ENCODE peak calls at places on chromosomes 13 and 19, in four cellular contexts. P is HCT116, W is K562, T is H1. E is an unnamed sample.

GRCh38 chr13:49367640-49368431 is 76.0 kb downstream of the CAB39L start:
- DNase-seq in P (no peak), W (no peak), T (no peak), E (no peak)

GRCh38 chr13:45446181-45446580 is 18.6 kb upstream of the COG3 start:
- DNase-seq in W (no peak), T (no peak), P (no peak), E (no peak)

GRCh38 chr19:16876904-16877361 is 11.9 kb upstream of the F2RL3 start:
- DNase-seq in P (no peak), W (no peak), T (no peak), E (no peak)

GRCh38 chr19:42455621-42456081 is 12.9 kb upstream of the CXCL17 start:
- DNase-seq in W (no peak), T (no peak), P (peak), E (no peak)

GRCh38 chr19:16624236-16624635 is 3.8 kb downstream of the MED26 start:
- DNase-seq in T (no peak), W (no peak), P (no peak), E (no peak)

GRCh38 chr13:44757671-44758070 is 181.5 kb upstream of the TSC22D1 start:
- DNase-seq in T (no peak), P (no peak), W (no peak), E (no peak)

GRCh38 chr13:44393391-44393790 is 19.8 kb downstream of the SERP2 start:
- DNase-seq in T (no peak), W (no peak), P (no peak), E (no peak)

GRCh38 chr19:16447015-16447384 is 24.8 kb downstream of the EPS15L1 start:
- DNase-seq in T (no peak), P (no peak), W (peak), E (peak)

GRCh38 chr19:11479470-11480080 is 1.3 kb downstream of the ELAVL3 start:
- DNase-seq in T (peak), W (peak), P (no peak), E (no peak)

GRCh38 chr19:55683449-55684261 is 8.6 kb downstream of the EPN1 start:
- DNase-seq in T (no peak), P (no peak), W (no peak), E (no peak)

GRCh38 chr19:2719232-2719735 is 1.9 kb downstream of the DIRAS1 start:
- DNase-seq in W (no peak), P (no peak), T (no peak), E (no peak)

GRCh38 chr19:18501832-18502231 is 20.0 kb downstream of the ELL start:
- DNase-seq in P (no peak), T (no peak), W (no peak), E (no peak)

GRCh38 chr13:36666482-36667264 is 7.1 kb upstream of the SERTM1 start:
- DNase-seq in T (no peak), P (no peak), W (no peak), E (no peak)

GRCh38 chr19:2729943-2730818 is 9.0 kb upstream of the DIRAS1 start:
- DNase-seq in P (no peak), W (no peak), T (no peak), E (no peak)

GRCh38 chr13:44244288-44244687 is 129.3 kb upstream of the SERP2 start:
- DNase-seq in P (peak), W (peak), T (no peak), E (no peak)

GRCh38 chr19:16778796-16779411 is 50.3 kb upstream of the SIN3B start:
- DNase-seq in T (peak), P (peak), W (peak), E (peak)

GRCh38 chr19:4709440-4710280 is 14.0 kb downstream of the DPP9 start:
- DNase-seq in P (no peak), W (no peak), T (no peak), E (no peak)

GRCh38 chr19:43534811-43535761 is 2.1 kb downstream of the ZNF575 start:
- DNase-seq in P (no peak), W (peak), T (peak), E (no peak)

GRCh38 chr19:2424686-2425621 is 2.4 kb downstream of the TIMM13 start:
- DNase-seq in W (peak), T (peak), P (no peak), E (no peak)

GRCh38 chr13:23447927-23448326 is 14.4 kb upstream of the SACS start:
- DNase-seq in W (no peak), T (no peak), P (no peak), E (no peak)

GRCh38 chr19:52936151-52936957 is 13.1 kb upstream of the ZNF888 start:
- DNase-seq in W (peak), T (no peak), P (no peak), E (no peak)

GRCh38 chr19:34365463-34366401 is 736 bp downstream of the GPI start:
- DNase-seq in T (no peak), P (no peak), W (peak), E (no peak)

GRCh38 chr13:46521921-46522691 is 30.9 kb upstream of the LRCH1 start:
- DNase-seq in P (no peak), T (no peak), W (no peak), E (no peak)

GRCh38 chr19:11418518-11419506 is at the start of gene RGL3:
- DNase-seq in P (no peak), W (peak), T (no peak), E (no peak)

GRCh38 chr13:27667946-27668345 is 46.3 kb downstream of the POLR1D start:
- DNase-seq in P (no peak), T (no peak), W (peak), E (no peak)

GRCh38 chr13:46982856-46983582 is 86.2 kb upstream of the HTR2A start:
- DNase-seq in P (no peak), W (no peak), T (no peak), E (no peak)

GRCh38 chr13:44758595-44759221 is 182.6 kb upstream of the TSC22D1 start:
- DNase-seq in T (no peak), P (no peak), W (no peak), E (no peak)

GRCh38 chr19:54172764-54173699 is at the start of gene TMC4:
- DNase-seq in W (no peak), T (no peak), P (peak), E (no peak)

GRCh38 chr19:15142313-15142712 is 35.1 kb downstream of the SYDE1 start:
- DNase-seq in T (no peak), P (no peak), W (no peak), E (no peak)

GRCh38 chr19:1154731-1155351 is 19.2 kb downstream of the SBNO2 start:
- DNase-seq in W (no peak), T (no peak), P (no peak), E (no peak)

GRCh38 chr13:42113478-42113877 is 65.0 kb downstream of the DGKH start:
- DNase-seq in W (no peak), T (no peak), P (no peak), E (no peak)

GRCh38 chr19:3095375-3096191 is 1.4 kb downstream of the GNA11 start:
- DNase-seq in W (no peak), T (peak), P (no peak), E (no peak)

GRCh38 chr19:4879041-4879440 is 11.6 kb upstream of the PLIN3 start:
- DNase-seq in T (no peak), P (no peak), W (no peak), E (no peak)

GRCh38 chr13:47594833-47595232 is 406.2 kb downstream of the SUCLA2 start:
- DNase-seq in T (peak), P (no peak), W (no peak), E (no peak)

GRCh38 chr19:46147791-46148288 is at the start of gene IGFL2:
- DNase-seq in W (no peak), T (no peak), P (peak), E (no peak)

GRCh38 chr19:29625316-29625715 is 19.2 kb downstream of the POP4 start:
- DNase-seq in T (no peak), P (no peak), W (no peak), E (no peak)

GRCh38 chr13:110942248-110942981 is 27.5 kb upstream of the ANKRD10 start:
- DNase-seq in T (no peak), P (no peak), W (no peak), E (no peak)

DNA sequence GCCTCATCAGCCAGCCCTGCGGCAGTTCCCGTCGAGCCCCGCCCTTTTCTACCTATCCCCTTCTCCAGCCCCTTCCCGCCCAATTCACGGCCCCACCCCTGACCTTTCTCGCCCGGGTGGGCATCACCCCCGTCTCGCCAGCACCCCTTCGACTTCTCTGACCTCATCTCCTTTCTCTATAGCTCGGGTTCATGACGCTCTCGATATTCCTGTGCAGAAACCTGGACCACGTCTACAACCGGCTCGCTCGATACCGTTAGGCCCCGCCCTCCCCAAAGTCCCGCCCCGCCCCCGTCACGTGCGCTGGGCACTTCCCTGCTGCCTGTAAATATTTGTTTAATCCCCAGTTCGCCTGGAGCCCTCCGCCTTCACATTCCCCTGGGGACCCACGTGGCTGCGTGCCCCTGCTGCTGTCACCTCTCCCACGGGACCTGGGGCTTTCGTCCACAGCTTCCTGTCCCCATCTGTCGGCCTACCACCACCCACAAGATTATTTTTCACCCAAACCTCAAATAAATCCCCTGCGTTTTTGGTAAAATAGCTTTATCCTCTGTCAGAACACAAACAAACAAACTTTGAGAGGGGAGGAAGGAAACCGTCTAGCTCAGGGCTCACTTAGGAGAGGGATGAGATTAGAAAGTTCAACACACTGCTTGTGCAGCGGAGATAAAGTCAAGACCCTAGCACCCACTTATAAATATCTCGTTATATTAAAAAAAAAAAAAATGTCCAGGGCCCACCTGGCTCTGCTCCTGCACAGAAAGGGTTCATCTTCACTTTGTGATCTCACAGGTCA is 5.1 kb downstream of the CD37 start:
- DNase-seq in W (peak), T (no peak), P (no peak), E (peak)
- H3K27ac ChIP-seq in W (peak), T (no peak), P (no peak), E (peak)

GRCh38 chr19:51784922-51785690 is 9.9 kb upstream of the FPR3 start:
- DNase-seq in T (no peak), W (no peak), P (no peak), E (no peak)
- H3K9ac ChIP-seq in T (no peak), W (no peak), P (no peak), E (no peak)

GRCh38 chr13:39419866-39420265 is 183.1 kb downstream of the LHFPL6 start:
- DNase-seq in T (no peak), P (no peak), W (no peak), E (no peak)
- TF ChIP-seq POLR2AphosphoS5 in T (no peak), P (no peak), W (no peak), E (no peak)

GRCh38 chr13:33204130-33204927 is 81.2 kb downstream of the STARD13 start:
- DNase-seq in P (no peak), W (no peak), T (no peak), E (peak)

GRCh38 chr13:33205804-33206221 is 79.7 kb downstream of the STARD13 start:
- DNase-seq in P (no peak), W (no peak), T (no peak), E (no peak)

GRCh38 chr13:33199282-33199850 is 86.2 kb downstream of the STARD13 start:
- DNase-seq in P (no peak), T (no peak), W (no peak), E (no peak)

GRCh38 chr13:33205224-33205623 is 80.3 kb downstream of the STARD13 start:
- DNase-seq in W (no peak), P (no peak), T (no peak), E (no peak)

DNA sequence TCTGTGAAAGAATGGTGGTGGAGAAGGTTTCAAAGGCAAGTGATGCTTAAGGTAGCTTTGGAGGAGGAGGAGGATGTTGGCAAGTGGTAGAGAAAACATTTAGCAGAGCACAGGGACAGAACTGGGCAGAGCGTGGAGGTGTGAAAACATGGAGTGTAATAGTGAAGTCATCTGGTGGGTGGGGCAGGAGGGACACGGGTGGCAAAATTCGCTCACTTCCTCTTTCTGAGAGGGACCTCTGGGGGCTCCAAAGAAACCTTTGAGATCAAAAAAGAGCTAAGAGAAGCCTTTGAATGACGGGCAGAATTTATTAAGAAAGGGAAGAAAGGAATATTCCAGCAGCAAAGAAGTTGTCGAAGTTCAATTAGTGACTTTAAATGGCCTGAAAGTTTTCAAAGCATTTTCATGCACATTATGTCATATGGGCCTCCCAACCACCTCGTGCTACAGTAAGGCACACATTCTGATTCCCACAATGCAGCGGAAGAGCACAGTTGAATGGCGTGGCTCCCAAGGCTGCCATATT is 82.8 kb downstream of the STARD13 start:
- DNase-seq in W (no peak), T (no peak), P (no peak), E (no peak)
- H3K27ac ChIP-seq in W (no peak), T (no peak), P (no peak), E (no peak)

DNA sequence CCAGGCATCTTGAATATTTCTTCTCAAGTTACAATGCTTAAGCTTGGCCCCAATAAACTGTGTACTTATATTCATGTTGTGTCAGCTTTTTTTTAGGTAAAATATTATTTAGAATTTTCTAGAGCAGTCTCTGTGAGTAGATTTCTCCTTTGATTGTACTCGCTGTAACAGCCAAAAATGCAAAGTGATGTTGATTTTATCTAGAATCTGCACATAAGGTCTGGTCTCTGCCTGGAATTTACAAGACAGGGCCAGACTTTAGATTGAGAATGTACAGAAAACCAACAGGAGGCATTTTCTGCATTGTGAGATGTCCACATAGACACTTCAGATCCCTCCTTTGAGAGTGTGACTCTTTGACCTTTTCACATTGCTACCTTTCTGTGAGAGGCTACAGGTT is 43.1 kb upstream of the ZNF681 start:
- DNase-seq in W (no peak), P (no peak), T (no peak), E (no peak)
- H3K9ac ChIP-seq in W (no peak), P (no peak), T (no peak), E (no peak)

DNA sequence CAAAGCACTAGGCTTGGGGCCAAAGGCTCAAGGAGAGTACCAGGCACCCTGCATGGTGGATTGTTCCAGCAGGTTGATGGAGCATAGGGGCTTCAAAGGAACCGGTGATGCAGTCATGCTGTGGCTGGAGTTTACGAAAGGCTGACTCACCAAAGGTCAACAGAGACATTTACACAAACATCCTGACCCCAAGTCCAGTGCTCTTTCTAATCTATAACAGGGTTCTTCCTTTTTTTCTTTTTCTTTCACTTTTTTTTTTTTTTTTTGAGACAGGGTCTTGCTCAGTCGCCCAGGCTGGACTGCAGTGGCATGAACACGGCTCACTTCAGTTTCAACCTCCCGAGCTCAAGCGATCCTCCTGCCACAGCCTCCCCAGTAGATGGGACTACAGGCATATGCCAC is 35.6 kb upstream of the TPTE2 start:
- DNase-seq in T (no peak), W (no peak), P (peak), E (no peak)
- TF ChIP-seq POLR2AphosphoS5 in T (no peak), W (no peak), P (no peak), E (no peak)

DNA sequence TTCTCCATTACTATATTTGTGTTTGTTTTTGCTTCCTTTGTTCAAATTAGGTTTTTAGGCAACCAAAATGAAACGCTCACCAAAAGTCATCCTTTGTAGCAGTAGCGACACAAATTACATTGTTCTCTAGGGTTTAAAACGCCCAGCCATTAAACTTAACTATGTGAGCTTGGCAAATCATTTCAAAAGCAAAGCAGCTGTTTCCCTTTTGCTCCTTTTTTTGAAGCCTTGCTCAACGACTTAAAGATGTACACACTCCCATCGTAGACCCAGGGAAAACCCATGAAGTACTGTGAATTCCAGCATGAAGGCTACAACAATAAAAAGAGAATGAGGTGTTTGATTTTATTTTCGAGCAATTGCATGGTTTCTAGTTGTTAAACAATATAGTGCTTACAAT is 106.7 kb downstream of the RAP2A start:
- DNase-seq in T (no peak), W (no peak), P (no peak), E (no peak)
- H3K27ac ChIP-seq in T (no peak), W (no peak), P (no peak), E (no peak)

DNA sequence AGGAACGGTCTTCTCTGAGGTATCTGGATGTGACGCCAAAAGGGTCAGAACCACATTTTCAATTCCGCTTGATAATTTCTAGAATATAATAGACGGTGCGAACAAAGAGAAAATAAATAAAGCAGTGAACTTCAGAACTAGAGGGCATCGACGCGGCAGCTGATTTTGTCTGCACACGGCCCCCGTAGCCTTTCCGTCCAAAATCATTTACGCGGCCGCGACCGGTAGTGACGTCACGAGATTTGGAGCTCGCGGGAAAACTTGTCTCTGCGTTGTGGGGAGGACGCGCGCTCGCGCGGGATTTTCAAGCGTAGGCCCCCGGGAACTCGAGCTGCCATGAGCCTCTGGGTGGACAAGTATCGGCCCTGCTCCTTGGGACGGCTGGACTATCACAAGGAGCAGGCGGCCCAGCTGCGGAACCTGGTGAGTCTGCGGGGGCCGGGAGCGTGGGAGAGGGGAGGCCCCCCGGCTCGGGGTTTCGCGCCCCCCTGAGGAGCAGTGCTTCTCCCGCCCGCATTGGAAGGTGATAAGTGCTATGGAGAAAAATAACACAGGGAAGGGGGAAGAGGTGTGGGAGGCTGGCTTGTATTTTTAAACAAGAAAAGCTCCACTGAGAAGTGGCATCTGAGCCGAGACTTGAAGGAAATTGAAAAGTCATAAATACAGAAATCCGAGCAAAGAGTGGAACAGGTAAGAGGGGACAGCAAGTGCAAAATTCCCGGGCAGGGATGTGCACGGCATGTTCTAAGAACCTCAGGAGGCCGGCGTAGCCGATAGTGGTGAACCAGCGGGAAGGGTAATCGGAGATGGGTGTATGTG is at the start of gene RFC3:
- DNase-seq in T (peak), W (peak), P (peak), E (peak)
- H3K9ac ChIP-seq in T (peak), W (peak), P (peak), E (peak)

DNA sequence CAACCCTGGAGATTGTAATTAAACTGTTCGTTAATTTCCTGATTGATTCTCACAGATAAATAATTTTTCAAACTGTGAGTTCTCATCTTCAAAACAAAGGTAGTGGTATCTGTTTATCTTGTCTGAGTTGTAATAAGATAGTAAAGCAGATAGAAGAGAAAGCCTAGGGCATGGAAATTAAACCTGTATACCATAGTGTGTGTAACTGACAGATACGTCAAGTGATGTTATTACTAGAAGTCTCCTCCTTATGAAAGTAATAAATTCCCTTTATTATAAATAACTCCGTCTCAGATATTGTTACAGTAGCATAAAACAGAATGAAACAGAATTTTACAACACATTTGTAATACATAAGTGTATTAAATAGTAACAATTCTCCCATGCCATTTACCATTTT is 1065.1 kb downstream of the SLITRK1 start:
- DNase-seq in T (no peak), P (no peak), W (no peak), E (no peak)
- TF ChIP-seq POLR2AphosphoS5 in T (no peak), P (no peak), W (no peak), E (no peak)